ENCODE peak calls at places on chromosomes 12 and 14, in seven cellular contexts. I is astrocyte of the spinal cord, P is PC-3, L is GM20000, M is neural crest cell, Q is colonic mucosa, A is foreskin fibroblast. F is an unnamed sample.
A peak's percentile ranks its signal among the peaks of the same experiment; 100 is the strongest.

GRCh38 chr12:4286771-4287317 is 13.3 kb downstream of the CCND2 start:
- DNase-seq in I (no peak), P (no peak), L (no peak), M (no peak), Q (no peak), A (no peak), F (no peak)

GRCh38 chr12:13369496-13369895 is 173.0 kb downstream of the EMP1 start:
- DNase-seq in I (no peak), P (no peak), L (no peak), M (no peak), Q (no peak), A (no peak), F (no peak)

GRCh38 chr12:13100610-13100881 is 2.9 kb downstream of the GSG1 start:
- DNase-seq in I (no peak), P (no peak), L (no peak), M (no peak), Q (no peak), A (no peak), F (no peak)

GRCh38 chr12:11981174-11981733 is 89.5 kb upstream of the BCL2L14 start:
- DNase-seq in I (peak; percentile 36), P (peak; percentile 62), L (peak; percentile 71), M (no peak), Q (no peak), A (no peak), F (peak; percentile 63)

GRCh38 chr12:92602476-92602875 is 100.3 kb upstream of the PLEKHG7 start:
- DNase-seq in I (peak; percentile 84), P (peak; percentile 90), L (no peak), M (no peak), Q (no peak), A (peak; percentile 82), F (no peak)

GRCh38 chr14:35420036-35420811 is 15.7 kb upstream of the NFKBIA start:
- DNase-seq in I (peak; percentile 71), P (peak; percentile 74), L (no peak), M (no peak), Q (no peak), A (no peak), F (no peak)

GRCh38 chr14:20376071-20376588 is 32.7 kb downstream of the PARP2 start:
- DNase-seq in I (no peak), P (no peak), L (no peak), M (no peak), Q (peak; percentile 73), A (no peak), F (no peak)

GRCh38 chr14:23605931-23606585 is 27.5 kb upstream of the JPH4 start:
- DNase-seq in I (no peak), P (no peak), L (peak; percentile 71), M (no peak), Q (no peak), A (no peak), F (peak; percentile 49)

GRCh38 chr14:101333335-101334280 is 227.7 kb upstream of the DIO3 start:
- DNase-seq in I (no peak), P (peak; percentile 87), L (no peak), M (no peak), Q (no peak), A (no peak), F (no peak)

GRCh38 chr12:67477682-67478265 is 170.8 kb upstream of the DYRK2 start:
- DNase-seq in I (no peak), P (no peak), L (no peak), M (no peak), Q (no peak), A (no peak), F (no peak)

GRCh38 chr12:14558377-14559051 is 9.2 kb downstream of the PLBD1 start:
- DNase-seq in I (no peak), P (no peak), L (no peak), M (no peak), Q (peak; percentile 50), A (no peak), F (no peak)

GRCh38 chr14:59377991-59378720 is 87.0 kb downstream of the GPR135 start:
- DNase-seq in I (no peak), P (no peak), L (no peak), M (no peak), Q (no peak), A (no peak), F (no peak)

GRCh38 chr12:77925536-77926108 is 94.9 kb downstream of the NAV3 start:
- DNase-seq in I (peak; percentile 97), P (peak; percentile 90), L (peak; percentile 40), M (peak; percentile 54), Q (peak; percentile 49), A (peak; percentile 89), F (peak; percentile 42)

GRCh38 chr12:127966331-127966730 is 300.6 kb upstream of the TMEM132C start:
- DNase-seq in I (no peak), P (no peak), L (no peak), M (no peak), Q (no peak), A (no peak), F (no peak)

GRCh38 chr14:35558680-35559079 is 24.7 kb downstream of the INSM2 start:
- DNase-seq in I (no peak), P (no peak), L (no peak), M (peak; percentile 14), Q (no peak), A (no peak), F (no peak)

DNA sequence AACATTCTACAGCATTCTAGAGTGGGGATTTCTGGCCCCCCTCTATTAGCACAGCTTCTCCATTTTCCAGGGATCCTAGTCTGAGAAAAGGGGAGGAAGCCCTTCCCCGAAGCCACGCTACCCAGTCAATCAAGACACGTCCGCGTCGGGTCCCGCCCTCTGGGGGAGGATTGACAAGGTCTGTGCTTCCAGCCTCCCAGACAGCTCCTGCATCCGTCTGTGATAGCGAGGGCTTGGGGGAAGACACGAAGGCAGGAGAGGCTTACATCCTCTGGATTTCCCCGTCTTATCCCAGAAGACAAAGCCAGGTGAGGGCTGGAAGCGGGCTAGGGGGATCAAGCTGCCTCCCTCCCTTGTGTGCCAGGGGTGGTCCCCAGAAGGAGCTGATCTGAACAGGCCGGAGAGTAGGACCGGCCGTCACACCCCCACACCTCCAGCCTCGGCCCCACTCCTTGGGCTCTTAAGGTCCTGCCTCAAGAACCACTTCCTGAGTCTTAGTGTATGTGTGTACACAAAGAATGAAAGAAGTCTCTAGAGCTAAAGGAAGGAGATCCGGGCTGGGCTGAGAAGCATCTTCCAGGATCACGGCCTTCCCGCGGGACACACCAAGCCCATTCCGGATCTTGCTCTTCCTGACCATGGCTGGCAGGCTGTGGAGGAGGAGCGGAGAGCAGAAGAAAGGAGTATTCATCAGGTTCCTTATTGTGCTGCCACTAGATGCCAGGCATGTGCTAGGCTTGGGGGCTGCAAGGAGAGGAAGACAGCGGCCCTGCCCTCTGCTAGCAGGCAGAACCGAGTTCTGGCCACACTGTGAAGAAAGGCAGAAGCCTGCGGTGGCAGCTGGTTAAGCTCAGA is 1.0 kb upstream of the CD63 start:
- DNase-seq in I (peak; percentile 73), P (peak; percentile 93), L (peak; percentile 86), M (peak; percentile 75), Q (peak; percentile 95), A (peak; percentile 94), F (peak; percentile 85)
- TF ChIP-seq CTCF in I (no peak), P (no peak), L (no peak), M (no peak), Q (no peak), A (no peak), F (no peak)

DNA sequence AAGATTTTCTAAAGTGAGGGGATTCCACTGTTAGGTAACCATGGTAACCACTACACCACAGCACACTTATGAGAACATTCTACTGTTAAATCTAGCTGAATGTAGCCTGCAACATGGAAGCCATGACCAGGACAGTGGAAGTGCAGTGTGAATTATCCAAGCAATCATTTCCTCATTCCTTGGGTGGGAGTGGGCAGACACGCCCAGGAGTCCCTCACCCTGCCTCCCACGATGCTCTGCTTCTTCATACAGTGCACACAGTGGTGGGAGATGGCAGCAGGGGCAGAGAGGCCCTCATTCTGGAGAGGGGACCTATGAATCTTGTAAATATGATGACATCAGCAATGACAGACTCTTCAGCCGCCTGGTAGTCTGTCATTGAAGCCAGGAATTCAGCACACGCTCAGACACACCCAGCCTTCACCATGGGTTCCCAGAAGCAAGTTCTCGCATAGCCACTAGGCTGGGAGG is 70.1 kb upstream of the HOXC13 start:
- DNase-seq in I (no peak), P (peak; percentile 33), L (no peak), M (no peak), Q (no peak), A (no peak), F (no peak)
- TF ChIP-seq CTCF in I (no peak), P (no peak), L (no peak), M (no peak), Q (no peak), A (no peak), F (no peak)

GRCh38 chr12:108232565-108232964 is 103.5 kb downstream of the WSCD2 start:
- DNase-seq in I (no peak), P (peak; percentile 19), L (no peak), M (no peak), Q (no peak), A (no peak), F (no peak)

GRCh38 chr12:108231909-108232434 is 102.9 kb downstream of the WSCD2 start:
- DNase-seq in I (no peak), P (no peak), L (no peak), M (no peak), Q (no peak), A (no peak), F (no peak)

GRCh38 chr12:108235231-108235959 is 103.7 kb downstream of the CMKLR1 start:
- DNase-seq in I (no peak), P (no peak), L (no peak), M (no peak), Q (no peak), A (no peak), F (no peak)

GRCh38 chr12:108236366-108236765 is 102.7 kb downstream of the CMKLR1 start:
- DNase-seq in I (no peak), P (no peak), L (no peak), M (no peak), Q (no peak), A (no peak), F (no peak)

DNA sequence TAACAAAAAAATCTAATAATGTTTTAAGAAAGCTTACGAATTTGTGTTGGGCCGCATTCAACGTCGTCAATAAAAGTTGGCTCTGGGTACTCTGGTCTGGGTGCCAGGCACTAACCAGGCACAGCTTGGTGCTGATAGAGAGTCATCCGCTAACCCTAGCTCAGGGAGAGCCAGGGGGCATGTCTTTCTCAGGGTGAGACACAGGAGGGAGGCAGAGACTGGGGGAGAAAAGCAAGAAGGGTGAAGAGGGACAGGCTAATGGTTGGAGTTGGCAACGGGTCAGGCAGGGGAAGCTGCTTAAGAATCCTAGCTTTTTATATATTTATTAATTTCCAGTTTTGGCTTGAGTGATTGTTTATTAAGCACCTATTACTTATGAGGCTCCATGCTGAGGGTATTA is 105.0 kb downstream of the CMKLR1 start:
- DNase-seq in I (no peak), P (no peak), L (peak; percentile 23), M (no peak), Q (no peak), A (no peak), F (peak; percentile 5)
- TF ChIP-seq CTCF in I (no peak), P (no peak), L (no peak), M (peak; percentile 13), Q (no peak), A (no peak), F (no peak)

GRCh38 chr12:96770239-96770780 is 136.7 kb upstream of the NEDD1 start:
- DNase-seq in I (no peak), P (peak; percentile 64), L (no peak), M (no peak), Q (no peak), A (no peak), F (no peak)

DNA sequence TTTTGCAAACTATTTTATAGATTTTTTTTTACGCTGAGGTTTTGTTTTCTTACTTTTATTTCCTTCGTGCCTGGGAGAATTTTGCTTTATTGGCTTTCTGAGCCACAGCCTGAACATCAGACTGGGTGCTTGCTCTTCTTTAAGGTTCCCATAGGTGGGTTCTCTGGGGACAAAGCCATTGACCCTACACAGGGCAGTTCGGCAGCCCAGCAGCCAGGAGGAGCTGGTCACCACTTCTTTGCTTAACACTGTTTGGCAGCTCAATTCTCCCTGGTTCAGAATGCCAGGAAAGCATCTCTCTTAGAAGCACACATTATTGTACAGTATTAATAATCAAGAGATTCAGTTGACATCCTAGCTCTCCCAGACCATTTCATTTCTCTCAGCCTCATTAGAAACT is 140.8 kb upstream of the NEDD1 start:
- DNase-seq in I (no peak), P (no peak), L (no peak), M (no peak), Q (no peak), A (no peak), F (no peak)
- TF ChIP-seq CTCF in I (peak; percentile 20), P (peak; percentile 45), L (no peak), M (no peak), Q (no peak), A (no peak), F (no peak)